ENCODE peak calls at places on chromosome 10, in eight cellular contexts. R is H9; W is stimulated activated CD4-positive, alpha-beta T cell treated with anti-CD3 and anti-CD28 coated beads, Interleukin-12 subunit alpha, Interleukin-12 subunit beta, amount 100 ng/mL, for 4 hours; E is GM12865; C is SJSA1; J is H4; L is epithelial cell of proximal tubule; D is NCI-H1694. I is an unnamed sample.

GRCh38 chr10:69958232-69958902 is 94.3 kb upstream of the MACROH2A2 start:
- DNase-seq in R (peak), W (no peak), E (peak), C (peak), J (peak), L (peak), D (peak), I (peak)

GRCh38 chr10:28987555-28988320 is 301.1 kb upstream of the LYZL1 start:
- DNase-seq in R (no peak), W (no peak), E (no peak), C (no peak), J (no peak), L (no peak), D (no peak), I (no peak)

GRCh38 chr10:49220031-49220430 is 31.8 kb upstream of the TMEM273 start:
- DNase-seq in R (no peak), W (no peak), E (no peak), C (no peak), J (no peak), L (no peak), D (no peak), I (no peak)

GRCh38 chr10:6722616-6723004 is 142.5 kb upstream of the PRKCQ start:
- DNase-seq in R (no peak), W (no peak), E (no peak), C (no peak), J (peak), L (peak), D (no peak), I (no peak)

GRCh38 chr10:22765660-22766547 is 51.5 kb upstream of the PIP4K2A start:
- DNase-seq in R (no peak), W (no peak), E (peak), C (no peak), J (no peak), L (no peak), D (no peak), I (no peak)

GRCh38 chr10:112938808-112939482 is 11.1 kb upstream of the TCF7L2 start:
- DNase-seq in R (no peak), W (no peak), E (no peak), C (no peak), J (no peak), L (no peak), D (no peak), I (no peak)

GRCh38 chr10:78614744-78615143 is 454.0 kb upstream of the ZMIZ1 start:
- DNase-seq in R (no peak), W (no peak), E (no peak), C (no peak), J (no peak), L (no peak), D (no peak), I (no peak)

GRCh38 chr10:109784236-109784635 is 139.1 kb downstream of the XPNPEP1 start:
- DNase-seq in R (no peak), W (no peak), E (no peak), C (no peak), J (no peak), L (peak), D (no peak), I (peak)

GRCh38 chr10:5944389-5945202 is 32.7 kb downstream of the IL15RA start:
- DNase-seq in R (no peak), W (no peak), E (no peak), C (peak), J (peak), L (peak), D (no peak), I (no peak)

GRCh38 chr10:104299031-104299904 is 30.3 kb downstream of the GSTO2 start:
- DNase-seq in R (no peak), W (no peak), E (no peak), C (no peak), J (no peak), L (no peak), D (no peak), I (no peak)

GRCh38 chr10:11227103-11227502 is 209.4 kb downstream of the CELF2 start:
- DNase-seq in R (no peak), W (no peak), E (peak), C (no peak), J (no peak), L (no peak), D (no peak), I (no peak)

GRCh38 chr10:62831346-62831745 is 15.2 kb upstream of the EGR2 start:
- DNase-seq in R (no peak), W (no peak), E (peak), C (no peak), J (no peak), L (no peak), D (no peak), I (no peak)

GRCh38 chr10:61733358-61733940 is 70.7 kb downstream of the CABCOCO1 start:
- DNase-seq in R (no peak), W (no peak), E (peak), C (peak), J (peak), L (no peak), D (peak), I (peak)

GRCh38 chr10:30353851-30354250 is 4.8 kb upstream of the MTPAP start:
- DNase-seq in R (no peak), W (no peak), E (no peak), C (no peak), J (no peak), L (no peak), D (no peak), I (no peak)

GRCh38 chr10:124605001-124605370 is 139.2 kb downstream of the FAM53B start:
- DNase-seq in R (no peak), W (no peak), E (no peak), C (no peak), J (no peak), L (no peak), D (no peak), I (no peak)

GRCh38 chr10:133441780-133442179 is 12.0 kb upstream of the SCART1 start:
- DNase-seq in R (no peak), W (no peak), E (no peak), C (peak), J (no peak), L (no peak), D (no peak), I (no peak)

GRCh38 chr10:67841737-67842136 is 3.7 kb upstream of the DNAJC12 start:
- DNase-seq in R (no peak), W (no peak), E (no peak), C (peak), J (no peak), L (no peak), D (no peak), I (no peak)

GRCh38 chr10:88117227-88117626 is 253.8 kb downstream of the PTEN start:
- DNase-seq in R (no peak), W (peak), E (peak), C (no peak), J (no peak), L (no peak), D (no peak), I (no peak)

GRCh38 chr10:46328853-46329689 is 42.3 kb downstream of the ANTXRL start:
- DNase-seq in R (peak), W (no peak), E (no peak), C (no peak), J (no peak), L (no peak), D (no peak), I (no peak)

GRCh38 chr10:101566333-101567164 is 21.5 kb downstream of the POLL start:
- DNase-seq in R (peak), W (no peak), E (peak), C (no peak), J (no peak), L (no peak), D (no peak), I (peak)

GRCh38 chr10:110399163-110400094 is 94.7 kb upstream of the SMNDC1 start:
- DNase-seq in R (no peak), W (no peak), E (no peak), C (peak), J (peak), L (peak), D (no peak), I (no peak)

GRCh38 chr10:86979977-86980448 is 11.7 kb downstream of the ADIRF start:
- DNase-seq in R (no peak), W (no peak), E (no peak), C (no peak), J (no peak), L (no peak), D (no peak), I (no peak)

GRCh38 chr10:71324743-71325142 is 5.7 kb downstream of the SLC29A3 start:
- DNase-seq in R (no peak), W (no peak), E (no peak), C (no peak), J (no peak), L (no peak), D (no peak), I (no peak)

GRCh38 chr10:31937371-31937770 is 8.7 kb upstream of the ARHGAP12 start:
- DNase-seq in R (no peak), W (no peak), E (no peak), C (no peak), J (no peak), L (no peak), D (no peak), I (no peak)

GRCh38 chr10:81708946-81709345 is 166.0 kb upstream of the NRG3 start:
- DNase-seq in R (no peak), W (no peak), E (no peak), C (no peak), J (no peak), L (no peak), D (no peak), I (no peak)

GRCh38 chr10:110782616-110783015 is 89.1 kb upstream of the PDCD4 start:
- DNase-seq in R (no peak), W (no peak), E (no peak), C (no peak), J (no peak), L (no peak), D (no peak), I (no peak)

GRCh38 chr10:109866168-109866994 is 56.9 kb downstream of the XPNPEP1 start:
- DNase-seq in R (no peak), W (no peak), E (no peak), C (no peak), J (peak), L (no peak), D (no peak), I (peak)

GRCh38 chr10:82888809-82889455 is 1013.9 kb downstream of the NRG3 start:
- DNase-seq in R (peak), W (no peak), E (no peak), C (no peak), J (no peak), L (no peak), D (no peak), I (peak)

GRCh38 chr10:14507156-14507555 is 176.4 kb upstream of the FRMD4A start:
- DNase-seq in R (no peak), W (no peak), E (peak), C (no peak), J (no peak), L (no peak), D (no peak), I (no peak)

I was measured in ELF-1.